ENCODE peak calls at places on chromosomes 7 and 10, in nine cellular contexts. O is activated effector memory CD4-positive, alpha-beta T cell treated with Interleukin-2 at 50 U/mL for 16 hours; S is activated CD4-positive, alpha-beta T cell treated with anti-CD3 and anti-CD28 coated beads for 24 hours; Z is natural killer cell; C is astrocyte of the spinal cord; T is activated CD4-positive, CD25-positive, alpha-beta regulatory T cell treated with anti-CD3 and anti-CD28 coated beads, Interleukin-2, amount 50 U/mL, for 72 hours; N is bronchial epithelial cell; E is MM.1S; A is fibroblast of the aortic adventitia. B is an unnamed sample.

GRCh38 chr7:7563269-7563668 is 3.4 kb upstream of the MIOS start:
- DNase-seq in O (no peak), S (no peak), Z (no peak), C (no peak), T (no peak), N (no peak), E (no peak), A (no peak), B (no peak)

GRCh38 chr10:86699541-86699940 is 31.2 kb downstream of the LDB3 start:
- DNase-seq in O (no peak), S (no peak), Z (no peak), C (no peak), T (no peak), N (no peak), E (no peak), A (no peak), B (no peak)

GRCh38 chr7:40694991-40695390 is 560.2 kb downstream of the SUGCT start:
- DNase-seq in O (no peak), S (no peak), Z (no peak), C (no peak), T (no peak), N (no peak), E (no peak), A (no peak), B (no peak)

GRCh38 chr10:30827531-30828120 is 198.1 kb upstream of the LYZL2 start:
- DNase-seq in O (no peak), S (no peak), Z (no peak), C (peak; percentile 35), T (no peak), N (peak; percentile 47), E (no peak), A (peak; percentile 62), B (no peak)

GRCh38 chr10:106931159-106931852 is 233.2 kb downstream of the SORCS1 start:
- DNase-seq in O (no peak), S (no peak), Z (no peak), C (no peak), T (no peak), N (no peak), E (peak; percentile 25), A (no peak), B (no peak)

GRCh38 chr10:24707445-24707844 is 16.2 kb downstream of the ARHGAP21 start:
- DNase-seq in O (no peak), S (no peak), Z (no peak), C (no peak), T (no peak), N (peak; percentile 79), E (no peak), A (no peak), B (no peak)

GRCh38 chr10:132335189-132336063 is 3.4 kb downstream of the LRRC27 start:
- DNase-seq in O (no peak), S (no peak), Z (peak; percentile 64), C (no peak), T (no peak), N (no peak), E (no peak), A (no peak), B (no peak)

GRCh38 chr10:124993728-124994451 is 52.0 kb downstream of the ZRANB1 start:
- DNase-seq in O (no peak), S (no peak), Z (no peak), C (no peak), T (peak; percentile 24), N (no peak), E (no peak), A (no peak), B (no peak)

GRCh38 chr7:73972614-73973013 is 55.4 kb upstream of the ELN start:
- DNase-seq in O (no peak), S (no peak), Z (no peak), C (no peak), T (no peak), N (no peak), E (no peak), A (no peak), B (no peak)

GRCh38 chr7:88927-89921 is 103.1 kb upstream of the FAM20C start:
- DNase-seq in O (no peak), S (no peak), Z (no peak), C (peak; percentile 96), T (no peak), N (peak; percentile 77), E (no peak), A (peak; percentile 91), B (peak; percentile 93)